ENCODE peak calls at places on chromosomes 5 and 9, in nine cellular contexts. One of them, this sample, is unnamed.
A peak's percentile ranks its signal among the peaks of the same experiment; 100 is the strongest.

GRCh38 chr5:5658226-5658625 is 235.7 kb downstream of the ICE1 start:
- DNase-seq in GM23248: peak; percentile 70
- DNase-seq in hepatocyte: peak; percentile 65
- DNase-seq in GM23338: no peak
- DNase-seq in OCI-LY7: no peak
- DNase-seq in HCT116: no peak
- DNase-seq in PC-3: peak; percentile 61
- DNase-seq in SK-N-SH: no peak
- DNase-seq in neural progenitor cell: no peak
- DNase-seq in this sample: peak; percentile 70

GRCh38 chr9:128007566-128008138 is 26.9 kb upstream of the EEIG1 start:
- DNase-seq in PC-3: peak; percentile 52
- DNase-seq in GM23338: no peak
- DNase-seq in GM23248: peak; percentile 40
- DNase-seq in OCI-LY7: peak; percentile 92
- DNase-seq in neural progenitor cell: no peak
- DNase-seq in SK-N-SH: peak; percentile 30
- DNase-seq in HCT116: peak; percentile 63
- DNase-seq in hepatocyte: peak; percentile 48
- DNase-seq in this sample: peak; percentile 76

GRCh38 chr9:91443994-91444392 is 20.4 kb upstream of the NFIL3 start:
- DNase-seq in GM23338: no peak
- DNase-seq in HCT116: no peak
- DNase-seq in GM23248: no peak
- DNase-seq in neural progenitor cell: no peak
- DNase-seq in SK-N-SH: no peak
- DNase-seq in OCI-LY7: peak; percentile 10
- DNase-seq in PC-3: no peak
- DNase-seq in hepatocyte: no peak
- DNase-seq in this sample: no peak

GRCh38 chr5:168413596-168413995 is 72.7 kb upstream of the RARS1 start:
- DNase-seq in neural progenitor cell: no peak
- DNase-seq in HCT116: no peak
- DNase-seq in hepatocyte: no peak
- DNase-seq in GM23338: no peak
- DNase-seq in OCI-LY7: no peak
- DNase-seq in PC-3: no peak
- DNase-seq in GM23248: no peak
- DNase-seq in SK-N-SH: no peak
- DNase-seq in this sample: no peak

GRCh38 chr5:122078116-122078865 is at the start of gene LOX:
- DNase-seq in hepatocyte: peak; percentile 87
- DNase-seq in GM23248: peak; percentile 98
- DNase-seq in GM23338: peak; percentile 69
- DNase-seq in OCI-LY7: no peak
- DNase-seq in SK-N-SH: peak; percentile 54
- DNase-seq in PC-3: peak; percentile 54
- DNase-seq in neural progenitor cell: peak; percentile 77
- DNase-seq in HCT116: no peak
- DNase-seq in this sample: no peak

GRCh38 chr9:128771745-128772519 is at the start of gene ZER1:
- DNase-seq in GM23338: peak; percentile 96
- DNase-seq in GM23248: peak; percentile 98
- DNase-seq in OCI-LY7: peak; percentile 94
- DNase-seq in PC-3: peak; percentile 86
- DNase-seq in HCT116: peak; percentile 64
- DNase-seq in neural progenitor cell: peak; percentile 97
- DNase-seq in SK-N-SH: peak; percentile 99
- DNase-seq in hepatocyte: peak; percentile 97
- DNase-seq in this sample: peak; percentile 93

GRCh38 chr5:33336911-33337620 is 103.7 kb upstream of the TARS1 start:
- DNase-seq in HCT116: no peak
- DNase-seq in neural progenitor cell: no peak
- DNase-seq in GM23338: no peak
- DNase-seq in SK-N-SH: no peak
- DNase-seq in PC-3: no peak
- DNase-seq in GM23248: peak; percentile 15
- DNase-seq in OCI-LY7: no peak
- DNase-seq in hepatocyte: no peak
- DNase-seq in this sample: no peak

GRCh38 chr9:134939080-134939733 is 21.5 kb upstream of the FCN1 start:
- DNase-seq in HCT116: no peak
- DNase-seq in PC-3: peak; percentile 5
- DNase-seq in hepatocyte: no peak
- DNase-seq in neural progenitor cell: no peak
- DNase-seq in GM23338: no peak
- DNase-seq in OCI-LY7: no peak
- DNase-seq in SK-N-SH: no peak
- DNase-seq in GM23248: no peak
- DNase-seq in this sample: no peak

GRCh38 chr9:88179080-88179521 is 40.8 kb upstream of the SPATA31C2 start:
- DNase-seq in SK-N-SH: no peak
- DNase-seq in GM23338: no peak
- DNase-seq in GM23248: no peak
- DNase-seq in HCT116: no peak
- DNase-seq in neural progenitor cell: no peak
- DNase-seq in PC-3: no peak
- DNase-seq in OCI-LY7: no peak
- DNase-seq in hepatocyte: no peak
- DNase-seq in this sample: no peak

GRCh38 chr9:118595719-118596305 is 773.4 kb downstream of the BRINP1 start:
- DNase-seq in GM23338: peak; percentile 82
- DNase-seq in neural progenitor cell: peak; percentile 73
- DNase-seq in PC-3: peak; percentile 2
- DNase-seq in hepatocyte: peak; percentile 68
- DNase-seq in SK-N-SH: peak; percentile 28
- DNase-seq in OCI-LY7: peak; percentile 5
- DNase-seq in GM23248: peak; percentile 76
- DNase-seq in HCT116: no peak
- DNase-seq in this sample: no peak

GRCh38 chr9:99143661-99144060 is 38.7 kb downstream of the TGFBR1 start:
- DNase-seq in hepatocyte: no peak
- DNase-seq in GM23338: no peak
- DNase-seq in PC-3: peak; percentile 4
- DNase-seq in OCI-LY7: no peak
- DNase-seq in neural progenitor cell: no peak
- DNase-seq in GM23248: peak; percentile 28
- DNase-seq in HCT116: no peak
- DNase-seq in SK-N-SH: no peak
- DNase-seq in this sample: no peak

GRCh38 chr5:96863114-96863513 is 13.2 kb upstream of the ERAP2 start:
- DNase-seq in hepatocyte: no peak
- DNase-seq in HCT116: no peak
- DNase-seq in GM23248: no peak
- DNase-seq in neural progenitor cell: no peak
- DNase-seq in OCI-LY7: no peak
- DNase-seq in SK-N-SH: no peak
- DNase-seq in GM23338: no peak
- DNase-seq in PC-3: no peak
- DNase-seq in this sample: no peak

GRCh38 chr9:126234681-126235349 is 91.8 kb upstream of the MVB12B start:
- DNase-seq in OCI-LY7: no peak
- DNase-seq in PC-3: no peak
- DNase-seq in GM23338: no peak
- DNase-seq in SK-N-SH: peak; percentile 17
- DNase-seq in neural progenitor cell: no peak
- DNase-seq in GM23248: no peak
- DNase-seq in hepatocyte: no peak
- DNase-seq in HCT116: no peak
- DNase-seq in this sample: no peak

GRCh38 chr9:126235350-126235740 is 91.3 kb upstream of the MVB12B start:
- DNase-seq in HCT116: no peak
- DNase-seq in hepatocyte: no peak
- DNase-seq in neural progenitor cell: no peak
- DNase-seq in SK-N-SH: peak; percentile 39
- DNase-seq in OCI-LY7: no peak
- DNase-seq in GM23338: no peak
- DNase-seq in PC-3: no peak
- DNase-seq in GM23248: no peak
- DNase-seq in this sample: no peak

GRCh38 chr9:126233913-126234525 is 92.6 kb upstream of the MVB12B start:
- DNase-seq in OCI-LY7: no peak
- DNase-seq in PC-3: no peak
- DNase-seq in SK-N-SH: no peak
- DNase-seq in HCT116: no peak
- DNase-seq in neural progenitor cell: no peak
- DNase-seq in hepatocyte: no peak
- DNase-seq in GM23338: no peak
- DNase-seq in GM23248: no peak
- DNase-seq in this sample: no peak

GRCh38 chr9:126236273-126236672 is 90.4 kb upstream of the MVB12B start:
- DNase-seq in neural progenitor cell: no peak
- DNase-seq in GM23338: no peak
- DNase-seq in OCI-LY7: no peak
- DNase-seq in PC-3: no peak
- DNase-seq in hepatocyte: no peak
- DNase-seq in HCT116: no peak
- DNase-seq in SK-N-SH: peak; percentile 14
- DNase-seq in GM23248: no peak
- DNase-seq in this sample: no peak

GRCh38 chr9:126235844-126236243 is 90.8 kb upstream of the MVB12B start:
- DNase-seq in PC-3: no peak
- DNase-seq in SK-N-SH: peak; percentile 10
- DNase-seq in GM23338: no peak
- DNase-seq in GM23248: no peak
- DNase-seq in neural progenitor cell: no peak
- DNase-seq in hepatocyte: no peak
- DNase-seq in OCI-LY7: no peak
- DNase-seq in HCT116: no peak
- DNase-seq in this sample: no peak
- TF ChIP-seq EZH2phosphoT487 in PC-3: no peak
- TF ChIP-seq EZH2phosphoT487 in SK-N-SH: no peak
- TF ChIP-seq EZH2phosphoT487 in GM23338: no peak
- TF ChIP-seq EZH2phosphoT487 in GM23248: no peak
- TF ChIP-seq EZH2phosphoT487 in neural progenitor cell: no peak
- TF ChIP-seq EZH2phosphoT487 in hepatocyte: no peak
- TF ChIP-seq EZH2phosphoT487 in OCI-LY7: no peak
- TF ChIP-seq EZH2phosphoT487 in HCT116: no peak
- TF ChIP-seq EZH2phosphoT487 in this sample: no peak

GRCh38 chr9:96048116-96048953 is 172.8 kb downstream of the ERCC6L2 start:
- DNase-seq in hepatocyte: peak; percentile 74
- DNase-seq in HCT116: no peak
- DNase-seq in GM23338: peak; percentile 57
- DNase-seq in GM23248: no peak
- DNase-seq in PC-3: no peak
- DNase-seq in OCI-LY7: no peak
- DNase-seq in SK-N-SH: peak; percentile 48
- DNase-seq in neural progenitor cell: peak; percentile 80
- DNase-seq in this sample: no peak
- TF ChIP-seq EZH2phosphoT487 in hepatocyte: no peak
- TF ChIP-seq EZH2phosphoT487 in HCT116: no peak
- TF ChIP-seq EZH2phosphoT487 in GM23338: no peak
- TF ChIP-seq EZH2phosphoT487 in GM23248: no peak
- TF ChIP-seq EZH2phosphoT487 in PC-3: no peak
- TF ChIP-seq EZH2phosphoT487 in OCI-LY7: no peak
- TF ChIP-seq EZH2phosphoT487 in SK-N-SH: no peak
- TF ChIP-seq EZH2phosphoT487 in neural progenitor cell: no peak
- TF ChIP-seq EZH2phosphoT487 in this sample: no peak

GRCh38 chr9:113587471-113588031 is 124.0 kb downstream of the RGS3 start:
- DNase-seq in OCI-LY7: peak; percentile 57
- DNase-seq in neural progenitor cell: peak; percentile 80
- DNase-seq in SK-N-SH: peak; percentile 89
- DNase-seq in hepatocyte: peak; percentile 70
- DNase-seq in PC-3: no peak
- DNase-seq in GM23338: peak; percentile 65
- DNase-seq in HCT116: no peak
- DNase-seq in GM23248: no peak
- DNase-seq in this sample: no peak
- TF ChIP-seq EZH2phosphoT487 in OCI-LY7: no peak
- TF ChIP-seq EZH2phosphoT487 in neural progenitor cell: no peak
- TF ChIP-seq EZH2phosphoT487 in SK-N-SH: no peak
- TF ChIP-seq EZH2phosphoT487 in hepatocyte: no peak
- TF ChIP-seq EZH2phosphoT487 in PC-3: no peak
- TF ChIP-seq EZH2phosphoT487 in GM23338: no peak
- TF ChIP-seq EZH2phosphoT487 in HCT116: no peak
- TF ChIP-seq EZH2phosphoT487 in GM23248: no peak
- TF ChIP-seq EZH2phosphoT487 in this sample: no peak

GRCh38 chr9:108040783-108041182 is 551.2 kb upstream of the KLF4 start:
- DNase-seq in neural progenitor cell: no peak
- DNase-seq in OCI-LY7: no peak
- DNase-seq in HCT116: no peak
- DNase-seq in SK-N-SH: no peak
- DNase-seq in PC-3: peak; percentile 64
- DNase-seq in GM23338: no peak
- DNase-seq in GM23248: peak; percentile 75
- DNase-seq in hepatocyte: peak; percentile 56
- DNase-seq in this sample: no peak
- TF ChIP-seq EZH2phosphoT487 in neural progenitor cell: no peak
- TF ChIP-seq EZH2phosphoT487 in OCI-LY7: no peak
- TF ChIP-seq EZH2phosphoT487 in HCT116: no peak
- TF ChIP-seq EZH2phosphoT487 in SK-N-SH: no peak
- TF ChIP-seq EZH2phosphoT487 in PC-3: no peak
- TF ChIP-seq EZH2phosphoT487 in GM23338: no peak
- TF ChIP-seq EZH2phosphoT487 in GM23248: no peak
- TF ChIP-seq EZH2phosphoT487 in hepatocyte: no peak
- TF ChIP-seq EZH2phosphoT487 in this sample: no peak